ENCODE peak calls at places on chromosome 3, in four cellular contexts. One of them, this sample, is unnamed.

GRCh38 chr3:85589145-85589544 is 630.4 kb downstream of the CADM2 start:
- DNase-seq in T1000: peak; percentile 61
- DNase-seq in GF-D8: no peak
- DNase-seq in astrocyte of the cerebellum: peak; percentile 97
- DNase-seq in this sample: no peak

GRCh38 chr3:171168551-171168950 is 142.0 kb upstream of the SLC2A2 start:
- DNase-seq in T1000: no peak
- DNase-seq in GF-D8: no peak
- DNase-seq in astrocyte of the cerebellum: no peak
- DNase-seq in this sample: no peak

GRCh38 chr3:8416965-8417364 is 84.7 kb upstream of the LMCD1 start:
- DNase-seq in T1000: no peak
- DNase-seq in GF-D8: no peak
- DNase-seq in astrocyte of the cerebellum: no peak
- DNase-seq in this sample: peak; percentile 46

GRCh38 chr3:24495334-24495994 is 814 bp upstream of the THRB start:
- DNase-seq in T1000: no peak
- DNase-seq in GF-D8: no peak
- DNase-seq in astrocyte of the cerebellum: no peak
- DNase-seq in this sample: peak; percentile 66

GRCh38 chr3:150251654-150252053 is 156.4 kb upstream of the TSC22D2 start:
- DNase-seq in T1000: no peak
- DNase-seq in GF-D8: no peak
- DNase-seq in astrocyte of the cerebellum: peak; percentile 57
- DNase-seq in this sample: no peak

GRCh38 chr3:117979466-117979865 is 1055.2 kb downstream of the IGSF11 start:
- DNase-seq in T1000: no peak
- DNase-seq in GF-D8: no peak
- DNase-seq in astrocyte of the cerebellum: no peak
- DNase-seq in this sample: no peak

GRCh38 chr3:76645724-76646123 is 394.2 kb upstream of the ROBO2 start:
- DNase-seq in T1000: no peak
- DNase-seq in GF-D8: no peak
- DNase-seq in astrocyte of the cerebellum: no peak
- DNase-seq in this sample: no peak

GRCh38 chr3:53264718-53265117 is 8.9 kb upstream of the TKT start:
- DNase-seq in T1000: no peak
- DNase-seq in GF-D8: no peak
- DNase-seq in astrocyte of the cerebellum: no peak
- DNase-seq in this sample: no peak

GRCh38 chr3:43620953-43621405 is 832 bp downstream of the ANO10 start:
- DNase-seq in T1000: no peak
- DNase-seq in GF-D8: no peak
- DNase-seq in astrocyte of the cerebellum: no peak
- DNase-seq in this sample: no peak

GRCh38 chr3:183954875-183955274 is 62.8 kb downstream of the ABCC5 start:
- DNase-seq in T1000: no peak
- DNase-seq in GF-D8: no peak
- DNase-seq in astrocyte of the cerebellum: no peak
- DNase-seq in this sample: no peak

GRCh38 chr3:78724886-78725285 is 1042.9 kb downstream of the ROBO1 start:
- DNase-seq in T1000: no peak
- DNase-seq in GF-D8: no peak
- DNase-seq in astrocyte of the cerebellum: no peak
- DNase-seq in this sample: no peak

GRCh38 chr3:173135059-173135458 is 6.0 kb downstream of the SPATA16 start:
- DNase-seq in T1000: no peak
- DNase-seq in GF-D8: no peak
- DNase-seq in astrocyte of the cerebellum: peak; percentile 12
- DNase-seq in this sample: no peak

GRCh38 chr3:53500165-53500777 is 5.9 kb downstream of the CACNA1D start:
- DNase-seq in T1000: no peak
- DNase-seq in GF-D8: no peak
- DNase-seq in astrocyte of the cerebellum: no peak
- DNase-seq in this sample: no peak

GRCh38 chr3:72153477-72154314 is 368.7 kb upstream of the PROK2 start:
- DNase-seq in T1000: no peak
- DNase-seq in GF-D8: no peak
- DNase-seq in astrocyte of the cerebellum: no peak
- DNase-seq in this sample: no peak

GRCh38 chr3:124248471-124249028 is 256.6 kb upstream of the ROPN1 start:
- DNase-seq in T1000: peak; percentile 8
- DNase-seq in GF-D8: no peak
- DNase-seq in astrocyte of the cerebellum: peak; percentile 53
- DNase-seq in this sample: no peak

GRCh38 chr3:5197022-5197421 is 9.5 kb downstream of the EDEM1 start:
- DNase-seq in T1000: no peak
- DNase-seq in GF-D8: no peak
- DNase-seq in astrocyte of the cerebellum: no peak
- DNase-seq in this sample: no peak

GRCh38 chr3:73561494-73561893 is 63.2 kb downstream of the PDZRN3 start:
- DNase-seq in T1000: no peak
- DNase-seq in GF-D8: no peak
- DNase-seq in astrocyte of the cerebellum: no peak
- DNase-seq in this sample: no peak

GRCh38 chr3:72049300-72049699 is 264.4 kb upstream of the PROK2 start:
- DNase-seq in T1000: no peak
- DNase-seq in GF-D8: no peak
- DNase-seq in astrocyte of the cerebellum: no peak
- DNase-seq in this sample: no peak

GRCh38 chr3:100269410-100270217 is 8.8 kb downstream of the TBC1D23 start:
- DNase-seq in T1000: peak; percentile 64
- DNase-seq in GF-D8: no peak
- DNase-seq in astrocyte of the cerebellum: peak; percentile 98
- DNase-seq in this sample: no peak

GRCh38 chr3:188685789-188686188 is 486.0 kb upstream of the TPRG1 start:
- DNase-seq in T1000: no peak
- DNase-seq in GF-D8: no peak
- DNase-seq in astrocyte of the cerebellum: no peak
- DNase-seq in this sample: no peak